ENCODE peak calls at places on chromosomes 5 and 9, in five cellular contexts. One of them, this sample, is unnamed.

GRCh38 chr5:8905021-8905420 is 640.9 kb downstream of the SEMA5A start:
- DNase-seq in HCT116: no peak
- DNase-seq in epithelial cell of esophagus: peak
- DNase-seq in AG09309: peak
- DNase-seq in GM12865: no peak
- DNase-seq in this sample: peak

GRCh38 chr5:168269950-168270349 is 21.5 kb upstream of the WWC1 start:
- DNase-seq in HCT116: no peak
- DNase-seq in epithelial cell of esophagus: no peak
- DNase-seq in AG09309: no peak
- DNase-seq in GM12865: peak
- DNase-seq in this sample: no peak

GRCh38 chr5:178793156-178793555 is 62.7 kb upstream of the ZNF354A start:
- DNase-seq in HCT116: peak
- DNase-seq in epithelial cell of esophagus: peak
- DNase-seq in AG09309: no peak
- DNase-seq in GM12865: no peak
- DNase-seq in this sample: no peak

GRCh38 chr9:133262226-133262625 is 12.8 kb downstream of the ABO start:
- DNase-seq in HCT116: no peak
- DNase-seq in epithelial cell of esophagus: no peak
- DNase-seq in AG09309: no peak
- DNase-seq in GM12865: no peak
- DNase-seq in this sample: no peak

GRCh38 chr9:36149197-36149596 is 12.7 kb downstream of the GLIPR2 start:
- DNase-seq in HCT116: no peak
- DNase-seq in epithelial cell of esophagus: peak
- DNase-seq in AG09309: no peak
- DNase-seq in GM12865: no peak
- DNase-seq in this sample: no peak

GRCh38 chr5:140341591-140341990 is 4.8 kb downstream of the HBEGF start:
- DNase-seq in HCT116: no peak
- DNase-seq in epithelial cell of esophagus: peak
- DNase-seq in AG09309: no peak
- DNase-seq in GM12865: no peak
- DNase-seq in this sample: no peak

GRCh38 chr9:6584881-6585597 is 60.5 kb downstream of the GLDC start:
- DNase-seq in HCT116: peak
- DNase-seq in epithelial cell of esophagus: peak
- DNase-seq in AG09309: peak
- DNase-seq in GM12865: peak
- DNase-seq in this sample: no peak

GRCh38 chr5:26329562-26330189 is 708.7 kb downstream of the CDH9 start:
- DNase-seq in HCT116: no peak
- DNase-seq in epithelial cell of esophagus: peak
- DNase-seq in AG09309: no peak
- DNase-seq in GM12865: no peak
- DNase-seq in this sample: no peak

DNA sequence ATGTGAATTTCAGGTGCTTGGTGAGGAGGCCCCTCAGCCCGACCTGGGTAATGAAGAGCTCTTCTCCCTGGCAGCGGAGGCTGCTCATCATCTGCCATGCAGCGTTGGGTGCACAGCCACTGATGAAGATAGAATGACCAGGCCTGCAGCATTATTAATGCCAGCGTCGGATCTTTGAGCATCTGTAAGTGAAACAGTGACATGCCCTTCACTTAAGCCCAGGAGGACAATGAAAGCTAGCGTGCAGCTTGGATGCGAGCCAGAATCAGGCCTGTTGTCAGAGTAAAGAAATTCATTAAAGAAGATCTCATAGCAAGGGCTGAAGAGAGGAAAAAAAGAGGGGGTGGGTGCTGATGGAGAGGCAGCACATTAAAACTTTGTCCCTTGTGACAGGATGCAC is 186.1 kb upstream of the MAST4 start:
- DNase-seq in HCT116: no peak
- DNase-seq in epithelial cell of esophagus: no peak
- DNase-seq in AG09309: no peak
- DNase-seq in GM12865: no peak
- DNase-seq in this sample: no peak
- TF ChIP-seq CTCF in HCT116: no peak
- TF ChIP-seq CTCF in epithelial cell of esophagus: no peak
- TF ChIP-seq CTCF in AG09309: no peak
- TF ChIP-seq CTCF in GM12865: no peak
- TF ChIP-seq CTCF in this sample: no peak

GRCh38 chr5:177334155-177334551 is 17.3 kb downstream of the LMAN2 start:
- DNase-seq in HCT116: no peak
- DNase-seq in epithelial cell of esophagus: no peak
- DNase-seq in AG09309: no peak
- DNase-seq in GM12865: no peak
- DNase-seq in this sample: no peak

GRCh38 chr5:177335043-177335700 is 16.3 kb downstream of the LMAN2 start:
- DNase-seq in HCT116: no peak
- DNase-seq in epithelial cell of esophagus: no peak
- DNase-seq in AG09309: no peak
- DNase-seq in GM12865: no peak
- DNase-seq in this sample: no peak

GRCh38 chr5:177335701-177336065 is 15.8 kb downstream of the LMAN2 start:
- DNase-seq in HCT116: no peak
- DNase-seq in epithelial cell of esophagus: no peak
- DNase-seq in AG09309: no peak
- DNase-seq in GM12865: no peak
- DNase-seq in this sample: no peak

GRCh38 chr5:177336603-177337494 is 14.6 kb downstream of the LMAN2 start:
- DNase-seq in HCT116: no peak
- DNase-seq in epithelial cell of esophagus: no peak
- DNase-seq in AG09309: no peak
- DNase-seq in GM12865: no peak
- DNase-seq in this sample: no peak

DNA sequence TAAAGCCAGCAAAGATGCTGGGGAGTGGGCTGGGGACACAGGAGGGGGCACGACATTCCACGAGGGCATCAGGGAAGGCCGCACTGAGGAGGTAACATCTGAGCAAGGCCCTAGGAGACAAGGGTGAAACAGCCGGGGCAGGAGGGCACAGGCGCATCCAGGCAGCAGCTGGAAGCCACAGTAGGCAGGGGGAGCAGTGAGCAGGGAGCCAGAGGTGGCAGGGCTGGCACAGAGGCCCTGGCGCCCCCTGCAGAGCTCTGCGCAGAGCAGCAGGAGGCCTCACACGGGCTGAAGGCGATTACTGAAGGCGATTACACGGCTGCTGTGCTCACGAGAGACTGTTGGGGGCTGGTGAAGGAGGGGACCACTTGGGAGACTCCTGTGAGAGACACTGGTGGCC is 15.4 kb downstream of the LMAN2 start:
- DNase-seq in HCT116: peak
- DNase-seq in epithelial cell of esophagus: peak
- DNase-seq in AG09309: no peak
- DNase-seq in GM12865: no peak
- DNase-seq in this sample: peak
- TF ChIP-seq CTCF in HCT116: peak
- TF ChIP-seq CTCF in epithelial cell of esophagus: peak
- TF ChIP-seq CTCF in AG09309: peak
- TF ChIP-seq CTCF in GM12865: peak
- TF ChIP-seq CTCF in this sample: peak

GRCh38 chr9:33225319-33226152 is 14.4 kb upstream of the SPINK4 start:
- DNase-seq in HCT116: peak
- DNase-seq in epithelial cell of esophagus: peak
- DNase-seq in AG09309: peak
- DNase-seq in GM12865: peak
- DNase-seq in this sample: peak

GRCh38 chr9:33221568-33221884 is 18.4 kb upstream of the SPINK4 start:
- DNase-seq in HCT116: no peak
- DNase-seq in epithelial cell of esophagus: no peak
- DNase-seq in AG09309: no peak
- DNase-seq in GM12865: no peak
- DNase-seq in this sample: no peak

GRCh38 chr9:33222031-33222430 is 17.9 kb upstream of the SPINK4 start:
- DNase-seq in HCT116: no peak
- DNase-seq in epithelial cell of esophagus: peak
- DNase-seq in AG09309: no peak
- DNase-seq in GM12865: no peak
- DNase-seq in this sample: no peak

GRCh38 chr9:33220681-33221567 is 19.0 kb upstream of the SPINK4 start:
- DNase-seq in HCT116: no peak
- DNase-seq in epithelial cell of esophagus: no peak
- DNase-seq in AG09309: no peak
- DNase-seq in GM12865: no peak
- DNase-seq in this sample: no peak

DNA sequence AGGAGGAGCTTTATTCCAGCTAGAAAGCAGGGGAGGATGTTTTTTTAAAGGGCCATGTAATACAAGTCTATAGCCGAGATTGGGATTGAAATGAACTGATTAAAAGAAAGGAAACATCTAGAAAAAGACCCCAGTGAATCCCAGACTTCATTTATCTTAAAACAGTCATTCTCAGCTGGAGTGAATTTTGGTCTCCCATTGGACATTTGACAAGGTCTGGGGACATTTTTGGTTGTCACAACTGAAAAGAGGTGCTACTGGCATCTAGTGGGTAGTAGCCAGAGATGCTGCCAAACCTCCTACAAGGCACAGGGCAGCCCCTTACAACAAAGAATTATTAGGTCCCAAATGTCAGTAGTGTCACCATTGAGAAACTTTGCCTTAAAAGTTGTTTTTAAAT is 16.3 kb upstream of the SPINK4 start:
- DNase-seq in HCT116: no peak
- DNase-seq in epithelial cell of esophagus: no peak
- DNase-seq in AG09309: no peak
- DNase-seq in GM12865: peak
- DNase-seq in this sample: no peak
- TF ChIP-seq CTCF in HCT116: peak
- TF ChIP-seq CTCF in epithelial cell of esophagus: peak
- TF ChIP-seq CTCF in AG09309: peak
- TF ChIP-seq CTCF in GM12865: peak
- TF ChIP-seq CTCF in this sample: no peak

DNA sequence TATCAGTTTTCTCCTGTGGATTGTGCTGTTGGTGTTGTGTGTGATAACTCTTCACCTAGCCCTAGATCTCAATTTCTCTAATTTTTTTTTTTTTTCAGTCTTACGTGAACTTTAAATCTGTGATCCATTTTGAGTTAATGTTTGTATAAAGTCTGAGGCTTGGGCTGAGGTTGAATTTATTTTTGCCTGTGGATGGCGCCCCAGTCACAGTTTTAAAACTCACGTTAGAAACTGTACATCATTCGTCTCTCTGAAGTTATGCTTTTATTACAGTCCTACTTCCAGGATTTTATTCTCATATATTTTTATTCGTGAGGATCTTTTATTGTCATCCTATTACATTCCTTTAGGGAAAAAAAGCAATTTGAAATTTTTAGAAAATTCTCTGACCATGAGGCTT is 103.1 kb downstream of the EHMT1 start:
- DNase-seq in HCT116: no peak
- DNase-seq in epithelial cell of esophagus: no peak
- DNase-seq in AG09309: no peak
- DNase-seq in GM12865: no peak
- DNase-seq in this sample: no peak
- TF ChIP-seq CTCF in HCT116: no peak
- TF ChIP-seq CTCF in epithelial cell of esophagus: no peak
- TF ChIP-seq CTCF in AG09309: no peak
- TF ChIP-seq CTCF in GM12865: no peak
- TF ChIP-seq CTCF in this sample: no peak

DNA sequence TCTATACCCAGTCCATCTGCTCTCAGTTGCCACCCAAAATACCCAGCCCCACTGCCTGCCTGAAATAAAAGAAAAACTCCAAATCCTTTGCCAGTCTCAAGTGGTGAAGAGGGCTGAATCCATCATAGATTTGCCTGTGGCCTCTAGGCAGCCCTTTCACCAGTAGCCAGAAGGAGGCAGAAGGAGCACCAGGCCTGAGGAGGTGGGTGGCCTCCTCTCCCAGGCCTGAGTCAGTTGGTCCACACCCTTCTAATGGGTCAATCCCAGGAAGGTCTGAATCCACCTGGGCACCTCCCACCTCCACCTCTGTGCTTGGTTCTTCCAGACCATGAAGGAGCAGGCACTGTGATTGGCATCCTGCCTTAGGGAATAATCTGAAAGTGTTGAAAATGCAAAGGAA is 97.0 kb downstream of the DAPK1 start:
- DNase-seq in HCT116: no peak
- DNase-seq in epithelial cell of esophagus: no peak
- DNase-seq in AG09309: no peak
- DNase-seq in GM12865: no peak
- DNase-seq in this sample: no peak
- TF ChIP-seq CTCF in HCT116: no peak
- TF ChIP-seq CTCF in epithelial cell of esophagus: no peak
- TF ChIP-seq CTCF in AG09309: no peak
- TF ChIP-seq CTCF in GM12865: no peak
- TF ChIP-seq CTCF in this sample: no peak

GRCh38 chr5:37754976-37755375 is 84.9 kb downstream of the GDNF start:
- DNase-seq in HCT116: no peak
- DNase-seq in epithelial cell of esophagus: no peak
- DNase-seq in AG09309: no peak
- DNase-seq in GM12865: no peak
- DNase-seq in this sample: no peak

GRCh38 chr5:37755581-37755980 is 84.3 kb downstream of the GDNF start:
- DNase-seq in HCT116: no peak
- DNase-seq in epithelial cell of esophagus: no peak
- DNase-seq in AG09309: no peak
- DNase-seq in GM12865: no peak
- DNase-seq in this sample: no peak

GRCh38 chr5:37756248-37756647 is 83.6 kb downstream of the GDNF start:
- DNase-seq in HCT116: no peak
- DNase-seq in epithelial cell of esophagus: peak
- DNase-seq in AG09309: no peak
- DNase-seq in GM12865: no peak
- DNase-seq in this sample: no peak

GRCh38 chr5:37757980-37758582 is 81.8 kb downstream of the GDNF start:
- DNase-seq in HCT116: no peak
- DNase-seq in epithelial cell of esophagus: peak
- DNase-seq in AG09309: no peak
- DNase-seq in GM12865: no peak
- DNase-seq in this sample: no peak
- TF ChIP-seq CTCF in HCT116: no peak
- TF ChIP-seq CTCF in epithelial cell of esophagus: peak
- TF ChIP-seq CTCF in AG09309: no peak
- TF ChIP-seq CTCF in GM12865: no peak
- TF ChIP-seq CTCF in this sample: no peak

GRCh38 chr9:129887210-129888084 is 52.2 kb downstream of the USP20 start:
- DNase-seq in HCT116: no peak
- DNase-seq in epithelial cell of esophagus: peak
- DNase-seq in AG09309: peak
- DNase-seq in GM12865: peak
- DNase-seq in this sample: no peak
- TF ChIP-seq CTCF in HCT116: no peak
- TF ChIP-seq CTCF in epithelial cell of esophagus: no peak
- TF ChIP-seq CTCF in AG09309: peak
- TF ChIP-seq CTCF in GM12865: peak
- TF ChIP-seq CTCF in this sample: no peak

This sample was measured in Calu3.